ENCODE peak calls at places on chromosomes 3 and 15, in nine cellular contexts. One of them, this sample, is unnamed.

GRCh38 chr3:6736781-6737180 is 124.1 kb upstream of the GRM7 start:
- DNase-seq in heart right ventricle: no peak
- DNase-seq in activated CD8-positive, alpha-beta memory T cell treated with anti-CD3 and anti-CD28 coated beads for 48 hours: no peak
- DNase-seq in MM.1S: no peak
- DNase-seq in GM13977: no peak
- DNase-seq in OCI-LY7: no peak
- DNase-seq in SK-N-DZ: peak
- DNase-seq in naive thymus-derived CD8-positive, alpha-beta T cell: no peak
- DNase-seq in anterior cingulate cortex: no peak
- DNase-seq in this sample: no peak

GRCh38 chr3:63450023-63450422 is 171.9 kb downstream of the SYNPR start:
- DNase-seq in heart right ventricle: no peak
- DNase-seq in activated CD8-positive, alpha-beta memory T cell treated with anti-CD3 and anti-CD28 coated beads for 48 hours: no peak
- DNase-seq in MM.1S: no peak
- DNase-seq in GM13977: no peak
- DNase-seq in OCI-LY7: no peak
- DNase-seq in SK-N-DZ: no peak
- DNase-seq in naive thymus-derived CD8-positive, alpha-beta T cell: no peak
- DNase-seq in anterior cingulate cortex: no peak
- DNase-seq in this sample: no peak

GRCh38 chr3:154953538-154953937 is 126.6 kb upstream of the MME start:
- DNase-seq in heart right ventricle: no peak
- DNase-seq in activated CD8-positive, alpha-beta memory T cell treated with anti-CD3 and anti-CD28 coated beads for 48 hours: no peak
- DNase-seq in MM.1S: no peak
- DNase-seq in GM13977: no peak
- DNase-seq in OCI-LY7: peak
- DNase-seq in SK-N-DZ: no peak
- DNase-seq in naive thymus-derived CD8-positive, alpha-beta T cell: no peak
- DNase-seq in anterior cingulate cortex: no peak
- DNase-seq in this sample: no peak

GRCh38 chr3:77342688-77343087 is 302.8 kb downstream of the ROBO2 start:
- DNase-seq in heart right ventricle: no peak
- DNase-seq in activated CD8-positive, alpha-beta memory T cell treated with anti-CD3 and anti-CD28 coated beads for 48 hours: no peak
- DNase-seq in MM.1S: no peak
- DNase-seq in GM13977: no peak
- DNase-seq in OCI-LY7: no peak
- DNase-seq in SK-N-DZ: no peak
- DNase-seq in naive thymus-derived CD8-positive, alpha-beta T cell: no peak
- DNase-seq in anterior cingulate cortex: no peak
- DNase-seq in this sample: no peak

GRCh38 chr15:44882499-44882968 is 74.0 kb upstream of the TERB2 start:
- DNase-seq in heart right ventricle: no peak
- DNase-seq in activated CD8-positive, alpha-beta memory T cell treated with anti-CD3 and anti-CD28 coated beads for 48 hours: no peak
- DNase-seq in MM.1S: no peak
- DNase-seq in GM13977: peak
- DNase-seq in OCI-LY7: no peak
- DNase-seq in SK-N-DZ: no peak
- DNase-seq in naive thymus-derived CD8-positive, alpha-beta T cell: no peak
- DNase-seq in anterior cingulate cortex: no peak
- DNase-seq in this sample: no peak

GRCh38 chr15:45802140-45802539 is 167.3 kb downstream of the SQOR start:
- DNase-seq in heart right ventricle: no peak
- DNase-seq in activated CD8-positive, alpha-beta memory T cell treated with anti-CD3 and anti-CD28 coated beads for 48 hours: no peak
- DNase-seq in MM.1S: no peak
- DNase-seq in GM13977: no peak
- DNase-seq in OCI-LY7: no peak
- DNase-seq in SK-N-DZ: no peak
- DNase-seq in naive thymus-derived CD8-positive, alpha-beta T cell: no peak
- DNase-seq in anterior cingulate cortex: no peak
- DNase-seq in this sample: no peak

GRCh38 chr3:14424711-14425573 is 22.5 kb downstream of the SLC6A6 start:
- DNase-seq in heart right ventricle: no peak
- DNase-seq in activated CD8-positive, alpha-beta memory T cell treated with anti-CD3 and anti-CD28 coated beads for 48 hours: no peak
- DNase-seq in MM.1S: no peak
- DNase-seq in GM13977: no peak
- DNase-seq in OCI-LY7: no peak
- DNase-seq in SK-N-DZ: no peak
- DNase-seq in naive thymus-derived CD8-positive, alpha-beta T cell: no peak
- DNase-seq in anterior cingulate cortex: no peak
- DNase-seq in this sample: no peak

GRCh38 chr15:22979069-22979698 is 984 bp downstream of the CYFIP1 start:
- DNase-seq in heart right ventricle: peak
- DNase-seq in activated CD8-positive, alpha-beta memory T cell treated with anti-CD3 and anti-CD28 coated beads for 48 hours: peak
- DNase-seq in MM.1S: peak
- DNase-seq in GM13977: peak
- DNase-seq in OCI-LY7: no peak
- DNase-seq in SK-N-DZ: peak
- DNase-seq in naive thymus-derived CD8-positive, alpha-beta T cell: no peak
- DNase-seq in anterior cingulate cortex: no peak
- DNase-seq in this sample: peak

GRCh38 chr3:50450135-50450911 is 53.1 kb downstream of the CACNA2D2 start:
- DNase-seq in heart right ventricle: peak
- DNase-seq in activated CD8-positive, alpha-beta memory T cell treated with anti-CD3 and anti-CD28 coated beads for 48 hours: no peak
- DNase-seq in MM.1S: no peak
- DNase-seq in GM13977: no peak
- DNase-seq in OCI-LY7: no peak
- DNase-seq in SK-N-DZ: no peak
- DNase-seq in naive thymus-derived CD8-positive, alpha-beta T cell: peak
- DNase-seq in anterior cingulate cortex: no peak
- DNase-seq in this sample: no peak

GRCh38 chr15:64877435-64877834 is 34.3 kb upstream of the ANKDD1A start:
- DNase-seq in heart right ventricle: peak
- DNase-seq in activated CD8-positive, alpha-beta memory T cell treated with anti-CD3 and anti-CD28 coated beads for 48 hours: no peak
- DNase-seq in MM.1S: peak
- DNase-seq in GM13977: no peak
- DNase-seq in OCI-LY7: no peak
- DNase-seq in SK-N-DZ: no peak
- DNase-seq in naive thymus-derived CD8-positive, alpha-beta T cell: no peak
- DNase-seq in anterior cingulate cortex: no peak
- DNase-seq in this sample: peak

GRCh38 chr15:67100808-67101581 is 35.6 kb downstream of the SMAD3 start:
- DNase-seq in heart right ventricle: no peak
- DNase-seq in activated CD8-positive, alpha-beta memory T cell treated with anti-CD3 and anti-CD28 coated beads for 48 hours: no peak
- DNase-seq in MM.1S: peak
- DNase-seq in GM13977: peak
- DNase-seq in OCI-LY7: peak
- DNase-seq in SK-N-DZ: no peak
- DNase-seq in naive thymus-derived CD8-positive, alpha-beta T cell: no peak
- DNase-seq in anterior cingulate cortex: no peak
- DNase-seq in this sample: peak

GRCh38 chr15:47959617-47960398 is 161.0 kb upstream of the SLC24A5 start:
- DNase-seq in heart right ventricle: no peak
- DNase-seq in activated CD8-positive, alpha-beta memory T cell treated with anti-CD3 and anti-CD28 coated beads for 48 hours: no peak
- DNase-seq in MM.1S: peak
- DNase-seq in GM13977: no peak
- DNase-seq in OCI-LY7: no peak
- DNase-seq in SK-N-DZ: no peak
- DNase-seq in naive thymus-derived CD8-positive, alpha-beta T cell: no peak
- DNase-seq in anterior cingulate cortex: no peak
- DNase-seq in this sample: no peak